ENCODE peak calls at places on chromosome 3, in five cellular contexts. Z, G, B, Y and P are unnamed samples.

GRCh38 chr3:67377299-67377698 is 277.1 kb downstream of the SUCLG2 start:
- DNase-seq in B (no peak), G (no peak), Y (no peak), Z (no peak), P (no peak)

GRCh38 chr3:150961949-150962348 is 10.6 kb downstream of the CLRN1 start:
- DNase-seq in G (no peak), Y (no peak), B (no peak), Z (no peak), P (no peak)

GRCh38 chr3:23712656-23713559 is 92.8 kb upstream of the UBE2E1 start:
- DNase-seq in Y (peak), Z (no peak), B (no peak), G (peak), P (no peak)

GRCh38 chr3:23706116-23706515 is 99.6 kb upstream of the UBE2E1 start:
- DNase-seq in G (no peak), Y (no peak), Z (no peak), B (no peak), P (no peak)

GRCh38 chr3:52792961-52793695 is 1.5 kb upstream of the ITIH3 start:
- DNase-seq in B (no peak), Z (no peak), G (no peak), Y (no peak), P (no peak)

GRCh38 chr3:40054568-40055222 is 245.3 kb downstream of the MYRIP start:
- DNase-seq in B (no peak), G (no peak), Y (no peak), Z (no peak), P (no peak)

GRCh38 chr3:44323341-44323955 is 15.1 kb upstream of the TCAIM start:
- DNase-seq in B (peak), Z (peak), G (peak), Y (peak), P (peak)

GRCh38 chr3:111581403-111582113 is 13.6 kb downstream of the ZBED2 start:
- DNase-seq in G (no peak), Y (peak), B (no peak), Z (no peak), P (no peak)

GRCh38 chr3:62884041-62884870 is 9.0 kb upstream of the CADPS start:
- DNase-seq in B (no peak), G (no peak), Z (no peak), Y (no peak), P (no peak)

GRCh38 chr3:85254738-85255137 is 295.9 kb downstream of the CADM2 start:
- DNase-seq in Y (no peak), Z (no peak), G (no peak), B (no peak), P (no peak)

GRCh38 chr3:188974856-188975611 is 196.7 kb upstream of the TPRG1 start:
- DNase-seq in Z (no peak), Y (no peak), B (peak), G (no peak), P (no peak)

GRCh38 chr3:94360982-94361381 is 298.1 kb downstream of the NSUN3 start:
- DNase-seq in G (no peak), Y (no peak), Z (no peak), B (no peak), P (no peak)

GRCh38 chr3:37135561-37135960 is 38.8 kb downstream of the LRRFIP2 start:
- DNase-seq in Y (no peak), G (no peak), B (no peak), Z (no peak), P (no peak)

GRCh38 chr3:124014366-124014942 is 22.5 kb upstream of the ROPN1 start:
- DNase-seq in G (no peak), B (no peak), Y (no peak), Z (no peak), P (no peak)

GRCh38 chr3:133161666-133162065 is 123.5 kb downstream of the TMEM108 start:
- DNase-seq in Y (no peak), B (no peak), Z (no peak), G (no peak), P (no peak)

GRCh38 chr3:45596290-45596791 is 1.8 kb downstream of the LIMD1 start:
- DNase-seq in Z (no peak), B (no peak), G (no peak), Y (no peak), P (no peak)

GRCh38 chr3:5122030-5122740 is at the start of gene ARL8B:
- DNase-seq in B (peak), Z (peak), Y (peak), G (peak), P (peak)

GRCh38 chr3:192897005-192897404 is 20.7 kb downstream of the MB21D2 start:
- DNase-seq in Z (no peak), Y (peak), B (no peak), G (no peak), P (no peak)

GRCh38 chr3:45154641-45155147 is 8.5 kb upstream of the CDCP1 start:
- DNase-seq in B (no peak), G (peak), Y (no peak), Z (no peak), P (no peak)

GRCh38 chr3:123336441-123336851 is 112.4 kb downstream of the ADCY5 start:
- DNase-seq in Y (no peak), B (no peak), G (no peak), Z (no peak), P (no peak)

GRCh38 chr3:150309557-150309956 is 98.5 kb upstream of the TSC22D2 start:
- DNase-seq in Y (peak), B (no peak), Z (no peak), G (peak), P (no peak)

GRCh38 chr3:9649791-9650521 is 651 bp downstream of the MTMR14 start:
- DNase-seq in Z (no peak), B (no peak), G (no peak), Y (no peak), P (peak)

GRCh38 chr3:192947421-192947820 is 29.8 kb upstream of the MB21D2 start:
- DNase-seq in Z (no peak), B (no peak), G (no peak), Y (no peak), P (no peak)

GRCh38 chr3:13546667-13547171 is 2.2 kb upstream of the FBLN2 start:
- DNase-seq in G (peak), Y (peak), Z (no peak), B (no peak), P (peak)

GRCh38 chr3:31356941-31357340 is 175.8 kb upstream of the STT3B start:
- DNase-seq in B (no peak), Y (peak), Z (no peak), G (no peak), P (peak)

GRCh38 chr3:65411367-65411766 is 627.4 kb downstream of the MAGI1 start:
- DNase-seq in Z (no peak), G (no peak), Y (no peak), B (no peak), P (no peak)

GRCh38 chr3:95172144-95172543 is 1109.3 kb downstream of the NSUN3 start:
- DNase-seq in Z (no peak), B (no peak), G (no peak), Y (no peak), P (no peak)

GRCh38 chr3:171503817-171504216 is 43.6 kb upstream of the TNIK start:
- DNase-seq in Y (peak), G (no peak), Z (no peak), B (no peak), P (no peak)

GRCh38 chr3:179450901-179451334 is 352 bp downstream of the GNB4 start:
- DNase-seq in G (peak), B (no peak), Y (no peak), Z (no peak), P (peak)